ENCODE peak calls at places on chromosomes 11 and 22, in four cellular contexts. One of them, this sample, is unnamed.
A peak's percentile ranks its signal among the peaks of the same experiment; 100 is the strongest.

GRCh38 chr11:68312117-68312779 is at the start of gene LRP5:
- DNase-seq in neuronal stem cell: no peak
- DNase-seq in H1: no peak
- DNase-seq in mesenchymal stem cell: peak; percentile 31
- DNase-seq in this sample: no peak

GRCh38 chr11:104529213-104529612 is 365.3 kb upstream of the PDGFD start:
- DNase-seq in neuronal stem cell: no peak
- DNase-seq in H1: no peak
- DNase-seq in mesenchymal stem cell: no peak
- DNase-seq in this sample: no peak

GRCh38 chr22:40406063-40406890 is 35.9 kb downstream of the SGSM3 start:
- DNase-seq in neuronal stem cell: no peak
- DNase-seq in mesenchymal stem cell: no peak
- DNase-seq in H1: no peak
- DNase-seq in this sample: no peak

GRCh38 chr22:24751518-24751917 is 23.0 kb downstream of the PIWIL3 start:
- DNase-seq in neuronal stem cell: no peak
- DNase-seq in mesenchymal stem cell: no peak
- DNase-seq in H1: no peak
- DNase-seq in this sample: no peak

GRCh38 chr11:45794169-45794568 is 10.8 kb upstream of the SLC35C1 start:
- DNase-seq in neuronal stem cell: no peak
- DNase-seq in mesenchymal stem cell: no peak
- DNase-seq in H1: peak; percentile 33
- DNase-seq in this sample: no peak

GRCh38 chr11:12050911-12051667 is 42.7 kb upstream of the DKK3 start:
- DNase-seq in mesenchymal stem cell: no peak
- DNase-seq in H1: no peak
- DNase-seq in neuronal stem cell: no peak
- DNase-seq in this sample: no peak

GRCh38 chr11:101003468-101003867 is 126.1 kb downstream of the PGR start:
- DNase-seq in mesenchymal stem cell: no peak
- DNase-seq in neuronal stem cell: no peak
- DNase-seq in H1: no peak
- DNase-seq in this sample: peak; percentile 37

GRCh38 chr11:10592331-10592730 is 23.9 kb upstream of the LYVE1 start:
- DNase-seq in mesenchymal stem cell: peak; percentile 93
- DNase-seq in H1: no peak
- DNase-seq in neuronal stem cell: no peak
- DNase-seq in this sample: peak; percentile 53

GRCh38 chr11:125071408-125071807 is 8.3 kb downstream of the SLC37A2 start:
- DNase-seq in H1: no peak
- DNase-seq in neuronal stem cell: no peak
- DNase-seq in mesenchymal stem cell: no peak
- DNase-seq in this sample: no peak

GRCh38 chr11:70032470-70032795 is 45.7 kb upstream of the ANO1 start:
- DNase-seq in H1: no peak
- DNase-seq in neuronal stem cell: no peak
- DNase-seq in mesenchymal stem cell: no peak
- DNase-seq in this sample: no peak

GRCh38 chr11:7077101-7077500 is 11.7 kb upstream of the RBMXL2 start:
- DNase-seq in mesenchymal stem cell: no peak
- DNase-seq in neuronal stem cell: peak; percentile 39
- DNase-seq in H1: peak; percentile 83
- DNase-seq in this sample: peak; percentile 19

GRCh38 chr22:21726650-21727049 is 8.9 kb downstream of the YPEL1 start:
- DNase-seq in H1: peak; percentile 74
- DNase-seq in mesenchymal stem cell: peak; percentile 30
- DNase-seq in neuronal stem cell: no peak
- DNase-seq in this sample: peak; percentile 90

GRCh38 chr11:36328956-36329673 is 33.0 kb downstream of the PRR5L start:
- DNase-seq in H1: no peak
- DNase-seq in neuronal stem cell: no peak
- DNase-seq in mesenchymal stem cell: no peak
- DNase-seq in this sample: no peak

GRCh38 chr11:2465201-2466068 is 20.6 kb downstream of the KCNQ1 start:
- DNase-seq in neuronal stem cell: no peak
- DNase-seq in H1: no peak
- DNase-seq in mesenchymal stem cell: no peak
- DNase-seq in this sample: no peak

GRCh38 chr11:9053631-9054030 is 37.8 kb downstream of the SCUBE2 start:
- DNase-seq in neuronal stem cell: no peak
- DNase-seq in H1: no peak
- DNase-seq in mesenchymal stem cell: peak; percentile 60
- DNase-seq in this sample: no peak

GRCh38 chr11:11032072-11032471 is 174.2 kb upstream of the ZBED5 start:
- DNase-seq in mesenchymal stem cell: no peak
- DNase-seq in H1: no peak
- DNase-seq in neuronal stem cell: no peak
- DNase-seq in this sample: no peak

GRCh38 chr11:120515186-120515723 is 3.7 kb downstream of the GRIK4 start:
- DNase-seq in H1: no peak
- DNase-seq in neuronal stem cell: no peak
- DNase-seq in mesenchymal stem cell: no peak
- DNase-seq in this sample: no peak

GRCh38 chr22:25582946-25583345 is 18.5 kb downstream of the GRK3 start:
- DNase-seq in neuronal stem cell: no peak
- DNase-seq in mesenchymal stem cell: no peak
- DNase-seq in H1: no peak
- DNase-seq in this sample: no peak

GRCh38 chr11:16070573-16070972 is 285.8 kb downstream of the SOX6 start:
- DNase-seq in neuronal stem cell: no peak
- DNase-seq in H1: no peak
- DNase-seq in mesenchymal stem cell: no peak
- DNase-seq in this sample: peak; percentile 12

GRCh38 chr22:33108037-33108436 is 49.9 kb upstream of the SYN3 start:
- DNase-seq in mesenchymal stem cell: no peak
- DNase-seq in neuronal stem cell: no peak
- DNase-seq in H1: no peak
- DNase-seq in this sample: no peak

GRCh38 chr11:121741954-121742361 is 289.2 kb upstream of the SORL1-AS1 start:
- DNase-seq in H1: no peak
- DNase-seq in mesenchymal stem cell: no peak
- DNase-seq in neuronal stem cell: no peak
- DNase-seq in this sample: no peak

GRCh38 chr11:120388261-120388660 is 52.0 kb downstream of the ARHGEF12 start:
- DNase-seq in H1: no peak
- DNase-seq in mesenchymal stem cell: no peak
- DNase-seq in neuronal stem cell: no peak
- DNase-seq in this sample: no peak

GRCh38 chr22:36245805-36246356 is 6.6 kb upstream of the APOL2 start:
- DNase-seq in neuronal stem cell: no peak
- DNase-seq in H1: no peak
- DNase-seq in mesenchymal stem cell: no peak
- DNase-seq in this sample: no peak

GRCh38 chr11:66283461-66284105 is 5.4 kb downstream of the YIF1A start:
- DNase-seq in mesenchymal stem cell: no peak
- DNase-seq in H1: no peak
- DNase-seq in neuronal stem cell: no peak
- DNase-seq in this sample: no peak

GRCh38 chr22:40196628-40197027 is 18.9 kb downstream of the TNRC6B start:
- DNase-seq in mesenchymal stem cell: peak; percentile 97
- DNase-seq in neuronal stem cell: no peak
- DNase-seq in H1: no peak
- DNase-seq in this sample: no peak

GRCh38 chr11:39768214-39768613 is 1691.2 kb downstream of the LRRC4C start:
- DNase-seq in H1: no peak
- DNase-seq in neuronal stem cell: no peak
- DNase-seq in mesenchymal stem cell: no peak
- DNase-seq in this sample: no peak

GRCh38 chr11:46351148-46351547 is 3.9 kb downstream of the DGKZ start:
- DNase-seq in H1: no peak
- DNase-seq in mesenchymal stem cell: no peak
- DNase-seq in neuronal stem cell: no peak
- DNase-seq in this sample: no peak

GRCh38 chr11:37449146-37449545 is 851.1 kb upstream of the RAG2 start:
- DNase-seq in H1: no peak
- DNase-seq in mesenchymal stem cell: peak; percentile 51
- DNase-seq in neuronal stem cell: peak; percentile 14
- DNase-seq in this sample: peak; percentile 65

GRCh38 chr22:47221840-47222615 is 459.6 kb downstream of the TBC1D22A start:
- DNase-seq in H1: peak; percentile 10
- DNase-seq in mesenchymal stem cell: no peak
- DNase-seq in neuronal stem cell: no peak
- DNase-seq in this sample: no peak

GRCh38 chr11:103789957-103790356 is 246.5 kb upstream of the DDI1 start:
- DNase-seq in mesenchymal stem cell: no peak
- DNase-seq in H1: no peak
- DNase-seq in neuronal stem cell: no peak
- DNase-seq in this sample: no peak

GRCh38 chr11:109960831-109961230 is 132.4 kb upstream of the ZC3H12C start:
- DNase-seq in neuronal stem cell: peak; percentile 32
- DNase-seq in mesenchymal stem cell: peak; percentile 89
- DNase-seq in H1: no peak
- DNase-seq in this sample: peak; percentile 82

GRCh38 chr11:134560066-134560465 is 148.0 kb upstream of the B3GAT1 start:
- DNase-seq in H1: no peak
- DNase-seq in mesenchymal stem cell: no peak
- DNase-seq in neuronal stem cell: no peak
- DNase-seq in this sample: no peak

GRCh38 chr11:45528435-45528834 is 137.0 kb downstream of the CHST1 start:
- DNase-seq in neuronal stem cell: no peak
- DNase-seq in H1: no peak
- DNase-seq in mesenchymal stem cell: no peak
- DNase-seq in this sample: no peak

DNA sequence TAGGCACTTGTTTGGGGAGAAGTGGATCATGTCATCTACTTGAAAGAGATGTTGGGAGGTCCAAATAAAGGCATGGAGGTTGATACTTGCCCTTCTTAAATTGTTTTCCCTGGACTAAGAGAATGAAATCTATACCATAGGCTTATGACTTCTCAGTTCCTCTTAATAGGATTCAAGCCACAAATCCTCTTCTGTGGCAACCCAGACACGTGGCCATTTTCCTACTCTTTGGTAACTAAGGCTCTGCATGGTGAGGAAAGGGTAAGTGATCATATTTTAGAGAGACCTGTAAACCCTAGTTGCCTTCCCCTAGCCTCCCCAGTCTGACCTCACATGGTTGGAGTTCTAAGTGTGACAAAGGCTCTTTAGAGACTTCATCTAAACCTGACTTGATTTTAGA is 72.9 kb upstream of the CD44 start:
- DNase-seq in H1: no peak
- DNase-seq in neuronal stem cell: no peak
- DNase-seq in mesenchymal stem cell: no peak
- DNase-seq in this sample: no peak
- H2BK15ac ChIP-seq in H1: no peak overlapping the region
- H2BK15ac ChIP-seq in neuronal stem cell: no peak overlapping the region
- H2BK15ac ChIP-seq in mesenchymal stem cell: no peak overlapping the region
- H2BK15ac ChIP-seq in this sample: no peak overlapping the region

GRCh38 chr11:72833083-72833733 is 19.0 kb downstream of the ATG16L2 start:
- DNase-seq in neuronal stem cell: no peak
- DNase-seq in mesenchymal stem cell: no peak
- DNase-seq in H1: no peak
- DNase-seq in this sample: no peak

GRCh38 chr11:72832301-72833082 is 18.3 kb downstream of the ATG16L2 start:
- DNase-seq in H1: no peak
- DNase-seq in neuronal stem cell: no peak
- DNase-seq in mesenchymal stem cell: no peak
- DNase-seq in this sample: no peak

GRCh38 chr11:72829884-72830533 is 15.8 kb downstream of the ATG16L2 start:
- DNase-seq in H1: no peak
- DNase-seq in mesenchymal stem cell: no peak
- DNase-seq in neuronal stem cell: no peak
- DNase-seq in this sample: no peak

GRCh38 chr11:72833792-72834501 is 19.7 kb downstream of the ATG16L2 start:
- DNase-seq in mesenchymal stem cell: no peak
- DNase-seq in neuronal stem cell: no peak
- DNase-seq in H1: no peak
- DNase-seq in this sample: no peak

DNA sequence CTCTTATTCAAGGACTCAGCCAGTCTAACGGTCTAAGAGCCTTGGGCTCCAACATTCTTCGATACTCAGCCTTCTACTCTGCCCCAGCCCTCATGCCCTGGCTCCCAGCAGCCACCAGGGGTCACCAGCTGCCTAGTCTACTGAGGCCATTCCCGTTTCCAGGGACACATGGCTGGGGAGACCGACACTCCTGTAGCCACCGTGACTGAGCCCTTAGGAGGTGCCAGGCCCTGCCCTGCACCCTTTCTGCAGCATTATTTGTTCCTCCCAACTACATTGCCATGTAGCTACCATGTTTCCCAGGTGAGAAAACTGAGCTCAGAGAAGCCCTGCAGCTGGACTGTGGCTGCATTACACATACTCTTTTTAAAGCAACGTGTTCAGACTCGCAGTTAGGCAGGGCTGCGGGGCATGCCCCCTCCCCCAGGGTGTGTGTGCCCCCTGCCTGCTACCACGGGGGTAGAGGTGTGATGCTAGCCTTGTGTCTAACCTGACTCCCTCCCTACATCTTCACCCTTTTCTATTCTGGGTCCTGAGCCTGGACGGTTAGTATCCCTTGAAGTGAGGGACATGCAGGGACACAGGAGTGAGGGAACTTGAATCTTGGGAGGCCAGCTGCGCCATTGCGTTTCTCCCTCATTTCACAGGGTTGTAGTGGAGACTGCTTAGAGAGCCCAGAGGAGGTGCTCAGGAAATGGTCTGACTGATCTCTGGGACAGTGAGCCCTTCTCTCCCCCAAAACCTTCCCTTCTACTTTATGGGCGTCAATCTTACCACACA is 17.5 kb downstream of the ATG16L2 start:
- DNase-seq in H1: peak; percentile 90
- DNase-seq in mesenchymal stem cell: peak; percentile 82
- DNase-seq in neuronal stem cell: peak; percentile 73
- DNase-seq in this sample: peak; percentile 87
- H3K4me2 ChIP-seq in H1: no peak overlapping the region
- H3K4me2 ChIP-seq in mesenchymal stem cell: no peak overlapping the region
- H3K4me2 ChIP-seq in neuronal stem cell: no peak overlapping the region
- H3K4me2 ChIP-seq in this sample: no peak overlapping the region

GRCh38 chr22:23260645-23261581 is 80.6 kb downstream of the BCR start:
- DNase-seq in neuronal stem cell: no peak
- DNase-seq in mesenchymal stem cell: no peak
- DNase-seq in H1: no peak
- DNase-seq in this sample: no peak
- H2BK15ac ChIP-seq in neuronal stem cell: no peak overlapping the region
- H2BK15ac ChIP-seq in mesenchymal stem cell: no peak overlapping the region
- H2BK15ac ChIP-seq in H1: no peak overlapping the region
- H2BK15ac ChIP-seq in this sample: no peak overlapping the region

DNA sequence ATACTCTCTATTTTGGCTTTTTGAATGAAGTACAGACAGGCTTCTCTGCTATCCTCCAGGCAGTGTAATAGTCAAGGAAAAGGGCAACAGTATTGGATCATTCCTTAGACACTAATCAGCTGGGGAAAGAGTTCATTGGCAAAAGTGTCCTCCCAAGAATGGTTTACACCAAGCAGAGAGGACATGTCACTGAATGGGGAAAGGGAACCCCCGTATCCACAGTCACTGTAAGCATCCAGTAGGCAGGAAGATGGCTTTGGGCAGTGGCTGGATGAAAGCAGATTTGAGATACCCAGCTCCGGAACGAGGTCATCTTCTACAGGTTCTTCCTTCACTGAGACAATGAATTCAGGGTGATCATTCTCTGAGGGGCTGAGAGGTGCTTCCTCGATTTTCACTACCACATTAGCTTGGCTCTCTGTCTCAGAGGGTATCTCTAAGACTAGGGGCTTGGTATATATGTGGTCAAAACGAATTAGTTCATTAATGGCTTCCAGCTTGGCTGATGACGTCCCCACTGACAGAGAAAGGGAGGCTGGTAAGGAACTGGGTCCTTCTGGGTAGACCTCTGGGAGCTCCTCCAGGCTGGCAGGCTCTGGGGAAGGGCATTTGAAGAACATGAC is 5.2 kb downstream of the XBP1 start:
- DNase-seq in mesenchymal stem cell: no peak
- DNase-seq in neuronal stem cell: no peak
- DNase-seq in H1: no peak
- DNase-seq in this sample: no peak
- H3K4me2 ChIP-seq in mesenchymal stem cell: no peak overlapping the region
- H3K4me2 ChIP-seq in neuronal stem cell: no peak overlapping the region
- H3K4me2 ChIP-seq in H1: no peak overlapping the region
- H3K4me2 ChIP-seq in this sample: no peak overlapping the region

This sample was measured in mesendoderm.